ENCODE peak calls at places on chromosomes 7 and 10, in six cellular contexts. U is heart right ventricle; F is PC-3; Z is A549; B is CD8-positive, alpha-beta T cell; Q is effector memory CD4-positive, alpha-beta T cell. L is an unnamed sample.

GRCh38 chr10:132366499-132366898 is 30.5 kb upstream of the PWWP2B start:
- DNase-seq in Z (no peak), U (no peak), F (no peak), B (no peak), Q (no peak), L (no peak)

GRCh38 chr7:91194841-91195240 is 69.4 kb upstream of the FZD1 start:
- DNase-seq in F (no peak), U (no peak), Q (no peak), B (no peak), Z (no peak), L (no peak)

GRCh38 chr10:69810097-69810496 is 8.4 kb downstream of the COL13A1 start:
- DNase-seq in Q (no peak), Z (no peak), B (no peak), F (no peak), U (no peak), L (no peak)

GRCh38 chr10:99943908-99944307 is 65.8 kb downstream of the DNMBP start:
- DNase-seq in F (no peak), B (no peak), Z (no peak), U (no peak), Q (no peak), L (no peak)

GRCh38 chr10:59719374-59719773 is 9.7 kb upstream of the SLC16A9 start:
- DNase-seq in Q (no peak), B (no peak), F (peak; percentile 44), U (no peak), Z (no peak), L (no peak)

GRCh38 chr7:118158766-118159165 is 25.2 kb upstream of the LSM8 start:
- DNase-seq in B (no peak), F (peak; percentile 8), Z (no peak), U (no peak), Q (no peak), L (no peak)

GRCh38 chr10:308572-309085 is 173.4 kb downstream of the ZMYND11 start:
- DNase-seq in Z (no peak), B (no peak), F (no peak), Q (no peak), U (no peak), L (no peak)

GRCh38 chr7:38451840-38452239 is 178.4 kb upstream of the TARP start:
- DNase-seq in B (no peak), F (peak; percentile 62), Z (peak; percentile 9), U (no peak), Q (no peak), L (no peak)

GRCh38 chr10:43892062-43892765 is 243.5 kb upstream of the ZNF32 start:
- DNase-seq in F (peak; percentile 8), Z (no peak), B (no peak), Q (no peak), U (no peak), L (no peak)

GRCh38 chr7:90903856-90904255 is 307.7 kb downstream of the CDK14 start:
- DNase-seq in B (no peak), U (no peak), Q (no peak), Z (no peak), F (no peak), L (no peak)

GRCh38 chr10:95864906-95865813 is 42.6 kb upstream of the CC2D2B start:
- DNase-seq in U (peak; percentile 36), F (peak; percentile 56), B (no peak), Z (peak; percentile 49), Q (peak; percentile 1), L (no peak)

GRCh38 chr10:113872139-113873030 is 17.9 kb downstream of the NHLRC2 start:
- DNase-seq in Q (no peak), F (no peak), Z (no peak), B (no peak), U (no peak), L (no peak)

GRCh38 chr10:102705531-102705930 is 8.7 kb downstream of the ARL3 start:
- DNase-seq in Z (no peak), U (no peak), B (no peak), F (no peak), Q (no peak), L (no peak)

GRCh38 chr7:46155367-46155766 is 234.3 kb upstream of the IGFBP3 start:
- DNase-seq in F (no peak), U (no peak), Z (no peak), Q (no peak), B (no peak), L (no peak)

GRCh38 chr10:101214446-101215396 is 14.5 kb downstream of the LBX1 start:
- DNase-seq in Z (peak; percentile 66), B (peak; percentile 83), U (peak; percentile 43), Q (peak; percentile 60), F (peak; percentile 73), L (peak; percentile 79)

GRCh38 chr7:54015251-54015650 is 526.9 kb upstream of the VSTM2A start:
- DNase-seq in Z (no peak), U (no peak), B (no peak), Q (no peak), F (no peak), L (no peak)

DNA sequence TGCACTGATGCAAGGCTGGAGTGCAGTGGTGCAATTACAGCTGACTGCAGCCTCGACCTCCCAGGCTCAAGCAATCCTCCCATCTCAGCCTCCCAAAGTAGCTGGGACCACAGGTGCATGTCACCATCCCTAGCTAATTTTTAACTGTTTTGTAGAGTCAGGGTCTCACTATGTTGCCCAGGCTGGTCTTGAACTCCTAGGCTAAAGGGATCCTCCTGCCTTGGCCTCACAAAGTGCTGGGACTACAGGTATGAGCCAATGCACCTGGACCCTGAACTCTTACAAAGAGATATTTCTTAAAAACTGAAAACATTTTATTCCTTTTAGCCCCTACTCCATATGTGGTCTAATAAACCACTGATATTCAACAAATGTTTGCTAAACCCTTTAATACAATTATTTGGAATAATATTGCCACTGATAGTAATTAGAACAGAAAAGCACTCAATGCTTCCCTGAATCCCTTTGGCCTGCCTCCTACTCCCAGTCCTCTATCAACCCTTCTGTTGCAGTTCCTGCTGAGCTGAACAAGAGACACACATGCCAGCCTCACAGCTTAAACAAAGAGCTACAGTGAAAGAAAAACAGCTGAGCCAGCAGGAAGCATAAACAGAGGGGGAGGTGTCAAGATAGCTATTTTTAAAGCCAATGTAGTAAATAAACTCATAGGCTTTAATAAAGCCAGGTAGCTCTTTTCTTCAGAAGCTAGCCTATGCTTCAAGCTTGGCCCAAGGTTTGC is 7.0 kb upstream of the GNAI1 start:
- DNase-seq in U (no peak), Z (no peak), Q (no peak), B (no peak), F (no peak), L (no peak)
- H3K4me3 ChIP-seq in U (no peak overlapping the region), Z (no peak overlapping the region), Q (no peak overlapping the region), B (no peak overlapping the region), F (no peak overlapping the region), L (no peak overlapping the region)

GRCh38 chr7:27971171-27971570 is 209.4 kb downstream of the JAZF1 start:
- DNase-seq in Q (no peak), Z (no peak), F (no peak), B (no peak), U (no peak), L (no peak)
- H3K4me1 ChIP-seq in Q (peaks cover 11% of the 10 kb centered on the region), Z (peaks cover 3% of the 10 kb centered on the region), F (no peaks in the 10 kb centered on the region), B (peaks cover 6% of the 10 kb centered on the region), U (peaks cover 3% of the 10 kb centered on the region), L (peaks cover 18% of the 10 kb centered on the region)

DNA sequence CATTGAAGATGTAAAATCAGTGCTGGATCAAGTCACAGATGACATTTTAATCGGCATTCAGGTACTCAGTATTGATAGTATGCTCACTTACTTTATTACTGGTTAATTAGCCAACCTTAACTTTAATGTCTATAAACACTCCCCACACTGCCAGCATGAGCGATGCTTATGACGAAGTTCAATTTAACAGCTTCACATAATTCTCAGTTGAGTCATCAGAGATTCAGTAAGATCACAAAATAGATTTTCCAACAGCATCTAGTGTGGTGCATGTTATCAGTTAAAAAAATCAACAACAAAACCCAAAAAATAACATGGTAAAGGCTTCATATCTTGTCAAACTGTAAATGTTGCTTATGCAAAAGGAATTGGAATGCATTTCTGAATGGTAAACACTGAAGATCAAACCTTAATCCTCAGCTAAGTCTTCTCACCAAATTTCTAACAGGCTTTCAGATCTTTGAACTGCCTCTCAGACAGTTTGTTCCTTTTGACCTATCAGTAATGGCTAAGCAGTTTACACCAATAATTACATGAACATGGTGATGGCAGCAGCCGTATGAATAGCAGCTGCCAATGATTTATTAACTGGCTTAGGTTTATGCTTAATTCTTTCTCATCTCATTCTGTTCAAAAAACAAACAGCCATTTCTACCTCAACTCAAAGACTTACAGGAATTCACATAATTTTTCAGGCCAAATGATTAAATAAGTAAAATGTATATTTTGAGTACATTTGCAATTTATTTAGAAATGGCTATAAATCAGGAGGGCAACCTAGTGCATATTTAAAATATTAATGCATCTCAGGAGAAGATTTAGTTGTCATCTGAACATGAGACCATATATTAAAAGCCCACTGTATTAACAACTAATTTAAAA is 98.5 kb downstream of the CABCOCO1 start:
- DNase-seq in Q (no peak), U (no peak), B (no peak), Z (no peak), F (peak; percentile 99), L (no peak)
- H3K4me3 ChIP-seq in Q (no peak overlapping the region), U (no peak overlapping the region), B (no peak overlapping the region), Z (no peak overlapping the region), F (peak overlapping the region; percentile 4), L (no peak overlapping the region)

GRCh38 chr7:151692721-151693120 is 173.0 kb upstream of the RHEB start:
- DNase-seq in Q (no peak), B (no peak), U (no peak), Z (no peak), F (no peak), L (no peak)

GRCh38 chr7:151691449-151691848 is 171.8 kb upstream of the RHEB start:
- DNase-seq in F (no peak), Q (no peak), Z (no peak), U (no peak), B (no peak), L (no peak)

GRCh38 chr7:151694441-151694827 is 174.7 kb upstream of the RHEB start:
- DNase-seq in B (no peak), Q (no peak), U (no peak), Z (no peak), F (no peak), L (no peak)

GRCh38 chr7:151694828-151695580 is 175.3 kb upstream of the RHEB start:
- DNase-seq in Z (no peak), B (no peak), Q (no peak), F (peak; percentile 74), U (peak; percentile 84), L (peak; percentile 12)

GRCh38 chr7:151693140-151693539 is 173.4 kb upstream of the RHEB start:
- DNase-seq in F (no peak), B (no peak), Z (no peak), Q (no peak), U (no peak), L (no peak)
- H3K4me1 ChIP-seq in F (peaks cover 35% of the 10 kb centered on the region), B (peaks cover 16% of the 10 kb centered on the region), Z (peaks cover 70% of the 10 kb centered on the region), Q (no peaks in the 10 kb centered on the region), U (peaks cover 77% of the 10 kb centered on the region), L (no peaks in the 10 kb centered on the region)

GRCh38 chr7:128055668-128056067 is 24.4 kb upstream of the LRRC4 start:
- DNase-seq in Z (no peak), Q (no peak), U (no peak), B (no peak), F (no peak), L (no peak)

GRCh38 chr7:128052404-128052803 is 21.2 kb upstream of the LRRC4 start:
- DNase-seq in B (no peak), F (no peak), U (no peak), Z (no peak), Q (no peak), L (no peak)

GRCh38 chr7:128056901-128057300 is 25.7 kb upstream of the LRRC4 start:
- DNase-seq in B (no peak), U (no peak), Q (no peak), Z (no peak), F (no peak), L (no peak)

GRCh38 chr7:128053991-128054390 is 22.8 kb upstream of the LRRC4 start:
- DNase-seq in Z (no peak), B (no peak), Q (no peak), U (no peak), F (no peak), L (no peak)

GRCh38 chr7:128053023-128053422 is 21.8 kb upstream of the LRRC4 start:
- DNase-seq in F (peak; percentile 25), U (no peak), Q (no peak), Z (no peak), B (no peak), L (no peak)
- H3K4me3 ChIP-seq in F (no peak overlapping the region), U (no peak overlapping the region), Q (no peak overlapping the region), Z (no peak overlapping the region), B (no peak overlapping the region), L (no peak overlapping the region)